ENCODE peak calls at places on chromosomes 3 and 15, in six cellular contexts. One of them, this sample, is unnamed.

GRCh38 chr3:66486187-66486586 is 14.6 kb downstream of the LRIG1 start:
- DNase-seq in A549: no peak
- DNase-seq in NCI-H226: no peak
- DNase-seq in ovary: peak; percentile 31
- DNase-seq in HS-5: no peak
- DNase-seq in foreskin fibroblast: peak; percentile 61
- DNase-seq in this sample: peak; percentile 22

GRCh38 chr3:47006145-47006651 is 26.7 kb downstream of the NBEAL2 start:
- DNase-seq in NCI-H226: no peak
- DNase-seq in ovary: no peak
- DNase-seq in HS-5: no peak
- DNase-seq in foreskin fibroblast: no peak
- DNase-seq in A549: no peak
- DNase-seq in this sample: no peak

GRCh38 chr3:76561494-76562242 is 478.2 kb upstream of the ROBO2 start:
- DNase-seq in HS-5: no peak
- DNase-seq in foreskin fibroblast: no peak
- DNase-seq in ovary: no peak
- DNase-seq in A549: no peak
- DNase-seq in NCI-H226: no peak
- DNase-seq in this sample: no peak

GRCh38 chr15:68806220-68807105 is 14.2 kb downstream of the ANP32A start:
- DNase-seq in HS-5: no peak
- DNase-seq in foreskin fibroblast: no peak
- DNase-seq in A549: no peak
- DNase-seq in NCI-H226: no peak
- DNase-seq in ovary: no peak
- DNase-seq in this sample: no peak

GRCh38 chr15:64456634-64457108 is 3.7 kb upstream of the ZNF609 start:
- DNase-seq in A549: no peak
- DNase-seq in ovary: no peak
- DNase-seq in foreskin fibroblast: no peak
- DNase-seq in HS-5: no peak
- DNase-seq in NCI-H226: no peak
- DNase-seq in this sample: no peak

GRCh38 chr3:98018301-98018700 is 16.8 kb downstream of the GABRR3 start:
- DNase-seq in foreskin fibroblast: no peak
- DNase-seq in ovary: no peak
- DNase-seq in A549: no peak
- DNase-seq in HS-5: no peak
- DNase-seq in NCI-H226: no peak
- DNase-seq in this sample: no peak

GRCh38 chr3:171461087-171461917 is 1.1 kb upstream of the TNIK start:
- DNase-seq in A549: peak; percentile 18
- DNase-seq in HS-5: peak; percentile 28
- DNase-seq in foreskin fibroblast: peak; percentile 32
- DNase-seq in NCI-H226: peak; percentile 65
- DNase-seq in ovary: peak; percentile 18
- DNase-seq in this sample: peak; percentile 2

GRCh38 chr3:176785207-176785606 is 412.1 kb downstream of the TBL1XR1 start:
- DNase-seq in foreskin fibroblast: no peak
- DNase-seq in A549: no peak
- DNase-seq in HS-5: no peak
- DNase-seq in NCI-H226: no peak
- DNase-seq in ovary: no peak
- DNase-seq in this sample: peak; percentile 32

GRCh38 chr15:77440378-77440999 is 19.8 kb downstream of the HMG20A start:
- DNase-seq in A549: no peak
- DNase-seq in foreskin fibroblast: peak; percentile 42
- DNase-seq in HS-5: no peak
- DNase-seq in ovary: no peak
- DNase-seq in NCI-H226: peak; percentile 64
- DNase-seq in this sample: peak; percentile 35

GRCh38 chr15:51199541-51199940 is 104.8 kb upstream of the TNFAIP8L3 start:
- DNase-seq in ovary: no peak
- DNase-seq in NCI-H226: no peak
- DNase-seq in A549: no peak
- DNase-seq in foreskin fibroblast: no peak
- DNase-seq in HS-5: no peak
- DNase-seq in this sample: no peak

GRCh38 chr15:34039506-34040123 is 611 bp upstream of the AVEN start:
- DNase-seq in NCI-H226: no peak
- DNase-seq in foreskin fibroblast: no peak
- DNase-seq in ovary: no peak
- DNase-seq in HS-5: no peak
- DNase-seq in A549: no peak
- DNase-seq in this sample: no peak

GRCh38 chr15:96351801-96352593 is 21.5 kb downstream of the NR2F2 start:
- DNase-seq in NCI-H226: no peak
- DNase-seq in foreskin fibroblast: no peak
- DNase-seq in HS-5: no peak
- DNase-seq in ovary: peak; percentile 75
- DNase-seq in A549: no peak
- DNase-seq in this sample: no peak

GRCh38 chr15:29612096-29612495 is 210.2 kb downstream of the TJP1 start:
- DNase-seq in NCI-H226: peak; percentile 91
- DNase-seq in ovary: no peak
- DNase-seq in A549: no peak
- DNase-seq in foreskin fibroblast: peak; percentile 26
- DNase-seq in HS-5: peak; percentile 67
- DNase-seq in this sample: no peak

GRCh38 chr3:111473550-111473949 is 68.4 kb upstream of the CD96 start:
- DNase-seq in HS-5: no peak
- DNase-seq in ovary: no peak
- DNase-seq in A549: no peak
- DNase-seq in NCI-H226: no peak
- DNase-seq in foreskin fibroblast: no peak
- DNase-seq in this sample: no peak

GRCh38 chr15:78761020-78761419 is 50.2 kb downstream of the ADAMTS7 start:
- DNase-seq in A549: no peak
- DNase-seq in ovary: peak; percentile 15
- DNase-seq in NCI-H226: no peak
- DNase-seq in foreskin fibroblast: no peak
- DNase-seq in HS-5: no peak
- DNase-seq in this sample: no peak

GRCh38 chr3:184300377-184300717 is 1.3 kb downstream of the PSMD2 start:
- DNase-seq in foreskin fibroblast: peak; percentile 62
- DNase-seq in HS-5: peak; percentile 84
- DNase-seq in NCI-H226: peak; percentile 70
- DNase-seq in A549: no peak
- DNase-seq in ovary: no peak
- DNase-seq in this sample: no peak

GRCh38 chr3:18402140-18402834 is 22.9 kb downstream of the SATB1 start:
- DNase-seq in A549: no peak
- DNase-seq in NCI-H226: no peak
- DNase-seq in foreskin fibroblast: no peak
- DNase-seq in HS-5: no peak
- DNase-seq in ovary: no peak
- DNase-seq in this sample: no peak

GRCh38 chr15:81945014-81945615 is 100.7 kb downstream of the MEX3B start:
- DNase-seq in A549: no peak
- DNase-seq in HS-5: no peak
- DNase-seq in ovary: no peak
- DNase-seq in foreskin fibroblast: no peak
- DNase-seq in NCI-H226: no peak
- DNase-seq in this sample: no peak

GRCh38 chr3:149134560-149134959 is 5.1 kb downstream of the HPS3 start:
- DNase-seq in ovary: no peak
- DNase-seq in NCI-H226: no peak
- DNase-seq in A549: no peak
- DNase-seq in foreskin fibroblast: peak; percentile 12
- DNase-seq in HS-5: no peak
- DNase-seq in this sample: peak; percentile 2

GRCh38 chr3:14798231-14798630 is 20.5 kb upstream of the FGD5 start:
- DNase-seq in A549: no peak
- DNase-seq in HS-5: no peak
- DNase-seq in NCI-H226: no peak
- DNase-seq in ovary: no peak
- DNase-seq in foreskin fibroblast: no peak
- DNase-seq in this sample: no peak

GRCh38 chr15:39124155-39124924 is 456.5 kb upstream of the THBS1 start:
- DNase-seq in NCI-H226: no peak
- DNase-seq in ovary: no peak
- DNase-seq in A549: no peak
- DNase-seq in foreskin fibroblast: no peak
- DNase-seq in HS-5: no peak
- DNase-seq in this sample: no peak

GRCh38 chr3:126550488-126551051 is 8.2 kb downstream of the C3orf22 start:
- DNase-seq in ovary: no peak
- DNase-seq in NCI-H226: no peak
- DNase-seq in A549: no peak
- DNase-seq in foreskin fibroblast: no peak
- DNase-seq in HS-5: no peak
- DNase-seq in this sample: no peak

GRCh38 chr3:19147905-19148767 is at the start of gene KCNH8:
- DNase-seq in ovary: no peak
- DNase-seq in NCI-H226: no peak
- DNase-seq in A549: peak; percentile 3
- DNase-seq in HS-5: no peak
- DNase-seq in foreskin fibroblast: no peak
- DNase-seq in this sample: no peak

GRCh38 chr15:101434032-101434920 is 55.2 kb downstream of the PCSK6 start:
- DNase-seq in ovary: no peak
- DNase-seq in A549: no peak
- DNase-seq in foreskin fibroblast: no peak
- DNase-seq in HS-5: no peak
- DNase-seq in NCI-H226: no peak
- DNase-seq in this sample: no peak

GRCh38 chr15:48384616-48385015 is 53.4 kb downstream of the DUT start:
- DNase-seq in foreskin fibroblast: no peak
- DNase-seq in A549: no peak
- DNase-seq in HS-5: no peak
- DNase-seq in NCI-H226: no peak
- DNase-seq in ovary: no peak
- DNase-seq in this sample: no peak

GRCh38 chr15:101272584-101272983 is 4.7 kb downstream of the SELENOS start:
- DNase-seq in NCI-H226: no peak
- DNase-seq in ovary: no peak
- DNase-seq in HS-5: no peak
- DNase-seq in foreskin fibroblast: no peak
- DNase-seq in A549: no peak
- DNase-seq in this sample: no peak

GRCh38 chr3:142366434-142366833 is 81.4 kb downstream of the XRN1 start:
- DNase-seq in ovary: no peak
- DNase-seq in NCI-H226: no peak
- DNase-seq in foreskin fibroblast: no peak
- DNase-seq in HS-5: no peak
- DNase-seq in A549: peak; percentile 10
- DNase-seq in this sample: no peak

GRCh38 chr15:63832620-63833245 is 1.0 kb downstream of the HERC1 start:
- DNase-seq in HS-5: no peak
- DNase-seq in NCI-H226: peak; percentile 9
- DNase-seq in ovary: no peak
- DNase-seq in foreskin fibroblast: no peak
- DNase-seq in A549: no peak
- DNase-seq in this sample: no peak

GRCh38 chr3:126995254-126995770 is 12.4 kb downstream of the PLXNA1 start:
- DNase-seq in HS-5: no peak
- DNase-seq in NCI-H226: no peak
- DNase-seq in A549: no peak
- DNase-seq in foreskin fibroblast: no peak
- DNase-seq in ovary: no peak
- DNase-seq in this sample: no peak

GRCh38 chr3:123582315-123582714 is 2.5 kb downstream of the HACD2 start:
- DNase-seq in A549: no peak
- DNase-seq in HS-5: no peak
- DNase-seq in NCI-H226: no peak
- DNase-seq in ovary: no peak
- DNase-seq in foreskin fibroblast: no peak
- DNase-seq in this sample: no peak

GRCh38 chr3:108305484-108306172 is 9.3 kb downstream of the HHLA2 start:
- DNase-seq in foreskin fibroblast: no peak
- DNase-seq in A549: no peak
- DNase-seq in NCI-H226: no peak
- DNase-seq in HS-5: no peak
- DNase-seq in ovary: no peak
- DNase-seq in this sample: no peak

GRCh38 chr3:49013738-49014660 is 4.4 kb downstream of the DALRD3 start:
- DNase-seq in NCI-H226: no peak
- DNase-seq in HS-5: no peak
- DNase-seq in ovary: no peak
- DNase-seq in A549: peak; percentile 43
- DNase-seq in foreskin fibroblast: no peak
- DNase-seq in this sample: no peak

GRCh38 chr15:68554716-68555347 is 24.0 kb upstream of the CORO2B start:
- DNase-seq in ovary: no peak
- DNase-seq in NCI-H226: no peak
- DNase-seq in foreskin fibroblast: no peak
- DNase-seq in HS-5: no peak
- DNase-seq in A549: no peak
- DNase-seq in this sample: no peak

GRCh38 chr15:65738649-65739048 is 53.4 kb downstream of the DENND4A start:
- DNase-seq in A549: no peak
- DNase-seq in foreskin fibroblast: no peak
- DNase-seq in ovary: no peak
- DNase-seq in HS-5: no peak
- DNase-seq in NCI-H226: no peak
- DNase-seq in this sample: no peak

GRCh38 chr3:128878556-128879124 is 780 bp upstream of the ACAD9 start:
- DNase-seq in foreskin fibroblast: peak; percentile 60
- DNase-seq in HS-5: peak; percentile 31
- DNase-seq in A549: peak; percentile 14
- DNase-seq in NCI-H226: peak; percentile 37
- DNase-seq in ovary: peak; percentile 45
- DNase-seq in this sample: peak; percentile 45